ENCODE peak calls at places on chromosomes 7 and 10, in eight cellular contexts. R is mesothelial cell of epicardium; X is KG1; U is HEK293T; I is stimulated activated effector memory CD8-positive, alpha-beta T cell treated with anti-CD3 and anti-CD28 coated beads, Interleukin-12 subunit alpha, Interleukin-12 subunit beta, amount 100 ng/mL, for 72 hours; L is HT-29; G is Caki2; P is lower lobe of right lung. V is an unnamed sample.

GRCh38 chr7:67470256-67470751 is 473.7 kb downstream of the TYW1 start:
- DNase-seq in R (no peak), X (no peak), U (no peak), I (no peak), L (no peak), G (no peak), P (no peak), V (no peak)

GRCh38 chr7:8590225-8590624 is 156.8 kb downstream of the NXPH1 start:
- DNase-seq in R (no peak), X (no peak), U (no peak), I (no peak), L (no peak), G (no peak), P (no peak), V (no peak)

GRCh38 chr7:102080371-102081243 is 206.1 kb upstream of the SH2B2 start:
- DNase-seq in R (no peak), X (no peak), U (no peak), I (no peak), L (no peak), G (no peak), P (no peak), V (no peak)

GRCh38 chr7:80230327-80230726 is 95.7 kb downstream of the GNAI1 start:
- DNase-seq in R (no peak), X (no peak), U (no peak), I (no peak), L (no peak), G (no peak), P (no peak), V (no peak)

GRCh38 chr10:79022565-79023488 is 45.9 kb upstream of the ZMIZ1 start:
- DNase-seq in R (no peak), X (no peak), U (peak), I (no peak), L (peak), G (no peak), P (peak), V (peak)

GRCh38 chr10:124600051-124600880 is 138.6 kb downstream of the LHPP start:
- DNase-seq in R (no peak), X (no peak), U (no peak), I (no peak), L (no peak), G (no peak), P (no peak), V (peak)

GRCh38 chr10:62900829-62901571 is 84.8 kb upstream of the EGR2 start:
- DNase-seq in R (no peak), X (no peak), U (no peak), I (no peak), L (no peak), G (no peak), P (no peak), V (no peak)

GRCh38 chr7:133695976-133696531 is 431.1 kb upstream of the LRGUK start:
- DNase-seq in R (no peak), X (no peak), U (no peak), I (no peak), L (peak), G (no peak), P (no peak), V (no peak)

GRCh38 chr10:132163826-132164515 is 22.8 kb upstream of the DPYSL4 start:
- DNase-seq in R (no peak), X (no peak), U (no peak), I (no peak), L (no peak), G (no peak), P (peak), V (peak)

GRCh38 chr10:24951201-24952145 is 933 bp downstream of the PRTFDC1 start:
- DNase-seq in R (no peak), X (no peak), U (peak), I (peak), L (peak), G (peak), P (peak), V (peak)

GRCh38 chr7:121798896-121799295 is 74.1 kb upstream of the PTPRZ1 start:
- DNase-seq in R (no peak), X (no peak), U (no peak), I (no peak), L (no peak), G (no peak), P (no peak), V (no peak)

GRCh38 chr7:151228024-151228866 is 1.2 kb upstream of the ABCF2 start:
- DNase-seq in R (no peak), X (no peak), U (no peak), I (no peak), L (no peak), G (no peak), P (no peak), V (no peak)

GRCh38 chr10:29130190-29130673 is 158.6 kb upstream of the LYZL1 start:
- DNase-seq in R (no peak), X (no peak), U (peak), I (no peak), L (peak), G (peak), P (no peak), V (no peak)